ENCODE peak calls at places on chromosomes 13 and 19, in six cellular contexts. K is heart right ventricle, O is colonic mucosa, Q is ovary, H is kidney epithelial cell, U is thoracic aorta. E is an unnamed sample.

GRCh38 chr13:98232456-98232855 is 55.4 kb upstream of the RNF113B start:
- DNase-seq in H (no peak), Q (no peak), K (no peak), O (no peak), U (no peak), E (no peak)

GRCh38 chr19:51365211-51366049 is 758 bp downstream of the ETFB start:
- DNase-seq in O (peak; percentile 53), Q (peak; percentile 30), U (no peak), H (no peak), K (peak; percentile 30), E (no peak)

GRCh38 chr13:99264053-99264452 is 5.9 kb upstream of the GPR18 start:
- DNase-seq in K (no peak), H (no peak), U (no peak), Q (no peak), O (no peak), E (no peak)

GRCh38 chr13:25886438-25887214 is 165.2 kb downstream of the SHISA2 start:
- DNase-seq in U (no peak), O (no peak), K (no peak), H (peak; percentile 83), Q (no peak), E (no peak)

GRCh38 chr19:39499082-39499642 is 415 bp downstream of the DLL3 start:
- DNase-seq in H (no peak), U (no peak), Q (no peak), O (no peak), K (no peak), E (no peak)

GRCh38 chr19:23460656-23461055 is 65.4 kb upstream of the ZNF91 start:
- DNase-seq in H (no peak), O (no peak), K (no peak), U (no peak), Q (no peak), E (no peak)

GRCh38 chr13:60148918-60149317 is 14.8 kb downstream of the DIAPH3 start:
- DNase-seq in U (no peak), O (no peak), K (no peak), H (no peak), Q (no peak), E (no peak)

GRCh38 chr13:32033744-32034143 is 2.2 kb downstream of the FRY start:
- DNase-seq in U (no peak), H (no peak), K (no peak), Q (no peak), O (no peak), E (no peak)

GRCh38 chr19:44515031-44515430 is 14.4 kb downstream of the CEACAM20 start:
- DNase-seq in K (no peak), H (no peak), Q (no peak), U (no peak), O (no peak), E (no peak)

GRCh38 chr13:30366083-30366482 is 56.2 kb upstream of the UBE2L5 start:
- DNase-seq in U (no peak), K (no peak), H (no peak), Q (no peak), O (no peak), E (no peak)

GRCh38 chr13:111946214-111946613 is 120.7 kb upstream of the SOX1 start:
- DNase-seq in O (no peak), U (no peak), H (no peak), K (no peak), Q (no peak), E (no peak)

GRCh38 chr19:1754651-1755466 is 1.6 kb downstream of the ONECUT3 start:
- DNase-seq in H (no peak), O (no peak), Q (no peak), K (no peak), U (no peak), E (no peak)

GRCh38 chr13:25881946-25882574 is 169.8 kb downstream of the SHISA2 start:
- DNase-seq in K (no peak), H (no peak), U (no peak), O (no peak), Q (no peak), E (no peak)

GRCh38 chr19:35468637-35469036 is 20.6 kb downstream of the FFAR2 start:
- DNase-seq in U (no peak), O (peak; percentile 45), H (no peak), Q (no peak), K (peak; percentile 18), E (peak; percentile 39)

GRCh38 chr13:109655206-109655600 is 131.2 kb downstream of the IRS2 start:
- DNase-seq in K (no peak), H (no peak), O (no peak), U (no peak), Q (no peak), E (no peak)

GRCh38 chr19:46915386-46915785 is 54.6 kb downstream of the ARHGAP35 start:
- DNase-seq in O (no peak), Q (no peak), U (no peak), K (no peak), H (no peak), E (no peak)

GRCh38 chr13:110713981-110714797 is 689 bp downstream of the ING1 start:
- DNase-seq in O (peak; percentile 63), K (peak; percentile 61), Q (peak; percentile 61), H (no peak), U (no peak), E (peak; percentile 49)

GRCh38 chr13:50893211-50893852 is 16.3 kb upstream of the RNASEH2B start:
- DNase-seq in K (no peak), U (no peak), Q (no peak), O (no peak), H (no peak), E (no peak)

GRCh38 chr19:6482343-6482686 is 728 bp upstream of the DENND1C start:
- DNase-seq in Q (no peak), H (no peak), K (no peak), U (no peak), O (no peak), E (no peak)

GRCh38 chr19:2261438-2262172 is 5.4 kb upstream of the JSRP1 start:
- DNase-seq in Q (no peak), O (peak; percentile 68), U (no peak), H (no peak), K (no peak), E (no peak)

GRCh38 chr19:52993342-52994178 is 20.2 kb upstream of the ERVV-1 start:
- DNase-seq in Q (peak; percentile 80), U (peak; percentile 69), H (no peak), O (peak; percentile 91), K (peak; percentile 76), E (peak; percentile 75)

GRCh38 chr13:49836516-49836915 is 44.0 kb upstream of the KPNA3 start:
- DNase-seq in U (no peak), K (no peak), O (no peak), H (no peak), Q (no peak), E (no peak)

GRCh38 chr13:47484564-47484963 is 516.5 kb downstream of the SUCLA2 start:
- DNase-seq in O (no peak), Q (no peak), H (no peak), U (no peak), K (no peak), E (no peak)

GRCh38 chr19:31214997-31215396 is 134.2 kb downstream of the TSHZ3 start:
- DNase-seq in O (no peak), U (no peak), H (no peak), K (no peak), Q (no peak), E (no peak)

GRCh38 chr19:16293133-16294085 is 31.2 kb upstream of the KLF2 start:
- DNase-seq in Q (peak; percentile 95), O (peak; percentile 68), H (peak; percentile 42), U (peak; percentile 63), K (peak; percentile 88), E (peak; percentile 67)

GRCh38 chr13:110664673-110665072 is 41.2 kb downstream of the CARS2 start:
- DNase-seq in H (no peak), K (no peak), Q (no peak), O (no peak), U (no peak), E (no peak)

GRCh38 chr13:79767126-79767525 is 286.2 kb downstream of the NDFIP2 start:
- DNase-seq in Q (no peak), O (no peak), U (no peak), K (no peak), H (no peak), E (no peak)

GRCh38 chr19:49927526-49928264 is 1.3 kb upstream of the ATF5 start:
- DNase-seq in H (no peak), O (no peak), Q (no peak), K (no peak), U (no peak), E (no peak)
- H3K4me3 ChIP-seq in H (no peak overlapping the region), O (peak overlapping the region; percentile 99), Q (no peak overlapping the region), K (no peak overlapping the region), U (no peak overlapping the region), E (peak overlapping the region; percentile 100)

DNA sequence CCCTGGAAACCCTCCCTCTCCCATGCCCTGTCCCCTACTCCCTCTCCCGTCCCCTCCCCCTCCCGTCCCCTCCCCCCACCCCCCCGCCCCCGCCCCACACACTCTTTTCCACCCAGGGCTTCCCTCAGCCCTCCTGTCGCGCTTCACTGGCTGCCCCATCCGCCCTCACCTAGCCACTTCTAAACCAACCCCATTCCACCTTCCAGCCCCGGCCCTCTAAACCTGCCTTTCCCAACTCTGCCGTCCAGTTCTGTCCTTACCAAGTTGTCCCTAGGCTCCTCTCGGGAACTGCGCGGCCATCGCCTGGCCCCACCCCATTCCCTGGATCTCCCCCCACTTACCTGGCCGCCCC is 972 bp downstream of the RGL3 start:
- DNase-seq in U (no peak), H (no peak), O (no peak), K (no peak), Q (no peak), E (no peak)
- H3K4me3 ChIP-seq in U (peak overlapping the region; percentile 74), H (peak overlapping the region; percentile 48), O (peak overlapping the region; percentile 46), K (peak overlapping the region; percentile 50), Q (peak overlapping the region; percentile 13), E (peak overlapping the region; percentile 66)

GRCh38 chr19:13096968-13097330 is 5.7 kb downstream of the LYL1 start:
- DNase-seq in K (no peak), O (no peak), U (no peak), Q (no peak), H (no peak), E (no peak)

GRCh38 chr19:13098291-13099072 is 4.2 kb downstream of the LYL1 start:
- DNase-seq in Q (no peak), K (no peak), U (no peak), O (peak; percentile 58), H (no peak), E (no peak)

GRCh38 chr19:13099073-13099999 is 3.3 kb downstream of the LYL1 start:
- DNase-seq in U (no peak), H (no peak), Q (no peak), K (peak; percentile 81), O (peak; percentile 81), E (peak; percentile 81)

GRCh38 chr19:13095934-13096890 is 6.4 kb downstream of the LYL1 start:
- DNase-seq in O (no peak), U (no peak), H (no peak), K (no peak), Q (peak; percentile 56), E (no peak)

GRCh38 chr19:13097331-13098258 is 5.1 kb downstream of the LYL1 start:
- DNase-seq in Q (peak; percentile 55), K (no peak), U (no peak), O (no peak), H (no peak), E (no peak)
- H3K4me3 ChIP-seq in Q (peak overlapping the region; percentile 39), K (peak overlapping the region; percentile 49), U (peak overlapping the region; percentile 66), O (peak overlapping the region; percentile 13), H (no peak overlapping the region), E (peak overlapping the region; percentile 70)

DNA sequence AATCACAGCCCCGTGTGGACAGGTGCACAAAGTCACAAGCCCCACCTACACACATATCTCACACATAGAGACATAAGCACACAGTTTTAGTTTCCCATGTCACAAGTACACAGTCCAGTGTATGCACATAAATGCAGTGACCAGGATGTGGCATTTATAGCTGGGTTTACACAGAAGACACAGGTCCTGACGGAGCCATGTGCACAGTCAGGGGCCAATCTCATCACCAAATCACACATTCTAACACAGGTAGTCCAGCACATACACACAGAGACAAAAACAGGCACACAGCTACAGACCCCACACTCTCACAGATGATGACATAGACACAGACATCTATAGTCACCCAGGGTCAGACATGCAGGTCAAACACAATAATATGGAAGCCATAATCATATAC is 2.2 kb downstream of the NUMBL start:
- DNase-seq in H (no peak), K (no peak), O (no peak), Q (no peak), U (no peak), E (no peak)
- H3K4me3 ChIP-seq in H (no peak overlapping the region), K (peak overlapping the region; percentile 70), O (no peak overlapping the region), Q (no peak overlapping the region), U (peak overlapping the region; percentile 96), E (peak overlapping the region; percentile 79)

E was measured in left ventricle myocardium inferior.